ENCODE peak calls at places on chromosomes 16 and 17, in ten cellular contexts. J is K562, R is mesenchymal stem cell, E is fibroblast of mammary gland, Z is aorta, K is GM23248, Q is brain microvascular endothelial cell, F is RWPE2, S is PC-9, W is colonic mucosa. B is an unnamed sample.

GRCh38 chr16:66515543-66516171 is 34.3 kb downstream of the TK2 start:
- DNase-seq in F (no peak), Q (peak), W (no peak), S (no peak), E (peak), R (peak), J (peak), Z (peak), K (peak), B (no peak)

GRCh38 chr16:53974484-53975115 is 270.6 kb downstream of the FTO start:
- DNase-seq in F (no peak), Z (no peak), J (no peak), S (no peak), Q (no peak), R (peak), E (peak), K (peak), W (no peak), B (no peak)

GRCh38 chr17:74351552-74352210 is 10.0 kb downstream of the BTBD17 start:
- DNase-seq in Z (no peak), W (no peak), S (no peak), F (no peak), K (no peak), J (peak), R (no peak), Q (no peak), E (no peak), B (no peak)

GRCh38 chr17:75679706-75680201 is 12.6 kb downstream of the SAP30BP start:
- DNase-seq in W (peak), K (peak), Z (no peak), J (no peak), E (no peak), Q (no peak), R (peak), F (no peak), S (peak), B (no peak)

GRCh38 chr16:86961133-86961720 is 356.0 kb downstream of the C16orf95 start:
- DNase-seq in S (no peak), F (peak), E (peak), W (no peak), J (no peak), Q (peak), K (peak), Z (no peak), R (no peak), B (no peak)

GRCh38 chr17:42674755-42675347 is 1.9 kb downstream of the PLEKHH3 start:
- DNase-seq in S (no peak), R (no peak), E (no peak), Q (no peak), Z (no peak), K (no peak), J (no peak), W (no peak), F (no peak), B (no peak)

GRCh38 chr16:19173649-19174383 is 5.8 kb downstream of the SYT17 start:
- DNase-seq in R (no peak), Z (no peak), S (no peak), F (no peak), J (no peak), E (no peak), K (no peak), W (no peak), Q (no peak), B (no peak)

GRCh38 chr17:63153488-63153887 is 187.5 kb downstream of the TANC2 start:
- DNase-seq in R (no peak), S (no peak), W (no peak), Z (no peak), Q (no peak), J (no peak), K (peak), F (no peak), E (no peak), B (no peak)

GRCh38 chr16:20760346-20760745 is 3.5 kb upstream of the ACSM3 start:
- DNase-seq in J (peak), E (no peak), Q (no peak), R (no peak), Z (no peak), W (no peak), S (no peak), F (no peak), K (no peak), B (no peak)

GRCh38 chr16:20763461-20764232 is at the start of gene ACSM3:
- DNase-seq in Q (peak), F (no peak), R (peak), K (peak), Z (peak), S (peak), E (peak), W (peak), J (peak), B (no peak)

GRCh38 chr16:20765732-20766131 is 1.9 kb downstream of the ACSM3 start:
- DNase-seq in J (no peak), Z (no peak), K (no peak), R (no peak), F (no peak), S (no peak), E (no peak), W (no peak), Q (no peak), B (no peak)

GRCh38 chr16:20761175-20761574 is 2.6 kb upstream of the ACSM3 start:
- DNase-seq in S (no peak), R (no peak), Z (no peak), W (no peak), Q (no peak), E (no peak), F (no peak), K (no peak), J (no peak), B (no peak)

GRCh38 chr16:20762404-20763123 is 1.2 kb upstream of the ACSM3 start:
- DNase-seq in F (no peak), W (no peak), J (no peak), K (no peak), Z (no peak), Q (no peak), R (no peak), E (no peak), S (no peak), B (no peak)
- H3K4me3 ChIP-seq in F (no peak), W (no peak), J (no peak), K (no peak), Z (no peak), Q (no peak), R (no peak), E (no peak), S (no peak), B (no peak)

GRCh38 chr17:2405247-2405926 is 4.5 kb upstream of the MNT start:
- DNase-seq in S (peak), R (peak), Z (peak), F (no peak), W (peak), J (no peak), K (peak), E (peak), Q (peak), B (no peak)

GRCh38 chr17:2400877-2401425 is at the start of gene MNT:
- DNase-seq in E (peak), R (peak), F (peak), S (peak), K (peak), Q (peak), J (peak), Z (peak), W (peak), B (no peak)

GRCh38 chr17:2402517-2402916 is 1.7 kb upstream of the MNT start:
- DNase-seq in Z (peak), R (no peak), S (no peak), K (no peak), W (no peak), J (no peak), F (no peak), Q (no peak), E (no peak), B (no peak)

GRCh38 chr17:2401426-2402221 is 764 bp upstream of the MNT start:
- DNase-seq in F (peak), Z (peak), K (peak), S (peak), J (peak), Q (peak), R (peak), W (peak), E (peak), B (peak)

DNA sequence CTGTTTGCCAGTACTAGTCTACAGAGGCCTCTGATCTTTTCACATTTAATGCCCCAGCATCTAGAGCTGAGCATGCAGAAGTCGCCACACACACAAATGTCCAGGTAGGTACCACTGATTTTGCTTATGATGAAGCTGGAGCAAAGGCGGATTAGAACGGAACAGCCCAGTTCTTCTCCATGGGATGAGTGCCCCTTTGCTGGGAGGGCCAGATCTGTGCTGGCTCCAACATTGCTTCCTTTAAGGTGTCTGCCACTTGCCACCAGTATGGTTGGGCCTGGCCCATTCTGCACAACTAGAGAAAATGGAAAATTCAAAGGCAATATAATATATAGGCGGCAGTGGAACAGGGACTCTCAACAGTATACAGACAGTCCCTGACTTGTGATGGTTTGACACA is 2.2 kb upstream of the MNT start:
- DNase-seq in E (no peak), Z (peak), J (no peak), S (no peak), R (no peak), F (no peak), Q (no peak), K (no peak), W (no peak), B (no peak)
- H3K4me3 ChIP-seq in E (no peak), Z (no peak), J (no peak), S (no peak), R (no peak), F (no peak), Q (no peak), K (no peak), W (no peak), B (no peak)

GRCh38 chr16:57619606-57620315 is 8.7 kb upstream of the ADGRG1 start:
- DNase-seq in E (no peak), K (no peak), Q (no peak), S (peak), W (peak), R (no peak), J (no peak), Z (peak), F (peak), B (no peak)
- H3K4me3 ChIP-seq in E (no peak), K (no peak), Q (no peak), S (peak), W (peak), R (no peak), J (no peak), Z (no peak), F (peak), B (no peak)

DNA sequence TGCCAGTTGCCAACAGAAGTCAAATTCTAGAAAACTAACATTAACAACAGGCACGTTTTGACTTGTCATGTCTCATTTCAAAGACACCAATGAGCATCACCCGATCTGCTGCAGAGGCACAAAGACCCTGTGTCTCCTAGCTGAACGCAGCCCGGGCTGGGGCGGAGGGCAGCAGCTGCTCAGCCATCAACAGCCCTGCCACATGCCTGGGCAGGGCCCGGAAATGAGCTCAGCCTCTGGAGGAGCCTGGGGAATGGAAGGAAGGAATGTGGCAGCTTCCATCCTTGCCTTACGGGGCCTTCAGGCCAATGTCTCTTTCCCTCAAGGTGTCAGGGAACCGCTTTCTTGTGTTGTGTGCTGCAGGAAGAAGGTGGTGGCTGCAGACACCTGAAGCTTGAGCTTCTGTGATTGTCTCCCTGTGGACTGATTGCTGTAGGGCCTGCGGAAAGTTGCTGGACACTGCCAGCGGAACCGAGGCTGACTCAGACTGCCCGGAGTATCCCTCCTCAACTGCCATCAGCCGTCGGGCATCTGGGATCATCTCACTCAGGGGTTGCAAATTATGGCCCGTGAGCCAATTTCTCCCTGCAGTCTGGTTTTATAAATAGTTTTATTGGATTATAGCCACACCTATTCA is 7.3 kb downstream of the CDH13 start:
- DNase-seq in S (no peak), J (no peak), W (peak), Q (no peak), F (peak), R (peak), K (peak), E (no peak), Z (peak), B (no peak)
- H3K4me3 ChIP-seq in S (no peak), J (no peak), W (no peak), Q (no peak), F (no peak), R (no peak), K (no peak), E (no peak), Z (no peak), B (no peak)

GRCh38 chr17:6483507-6483906 is 39.3 kb downstream of the PIMREG start:
- DNase-seq in J (no peak), W (no peak), Q (no peak), R (no peak), F (no peak), E (no peak), K (no peak), Z (no peak), S (no peak), B (no peak)
- H3K4me3 ChIP-seq in J (no peak), W (no peak), Q (no peak), R (no peak), F (no peak), E (no peak), K (no peak), Z (no peak), S (no peak), B (no peak)

GRCh38 chr16:12802661-12803060 is 1.0 kb downstream of the CPPED1 start:
- DNase-seq in E (no peak), F (no peak), R (no peak), Z (no peak), S (no peak), W (no peak), Q (no peak), J (no peak), K (peak), B (no peak)

GRCh38 chr16:12802048-12802447 is 1.6 kb downstream of the CPPED1 start:
- DNase-seq in E (no peak), F (no peak), Q (no peak), R (no peak), J (no peak), K (no peak), S (no peak), Z (no peak), W (no peak), B (no peak)

GRCh38 chr16:12805091-12805490 is 1.4 kb upstream of the CPPED1 start:
- DNase-seq in R (no peak), W (no peak), J (no peak), E (no peak), Q (no peak), S (no peak), K (peak), Z (no peak), F (no peak), B (no peak)

GRCh38 chr16:12803203-12804093 is at the start of gene CPPED1:
- DNase-seq in F (peak), Z (peak), W (peak), J (peak), R (peak), E (peak), K (peak), S (peak), Q (peak), B (peak)

GRCh38 chr16:12804395-12804794 is 708 bp upstream of the CPPED1 start:
- DNase-seq in Z (no peak), E (no peak), Q (no peak), W (no peak), J (no peak), R (no peak), S (no peak), K (no peak), F (no peak), B (no peak)
- H3K4me3 ChIP-seq in Z (no peak), E (peak), Q (no peak), W (peak), J (no peak), R (no peak), S (peak), K (peak), F (no peak), B (peak)

GRCh38 chr17:18319604-18320256 is 4.6 kb downstream of the SMCR8 start:
- DNase-seq in W (no peak), F (no peak), Q (peak), E (peak), K (peak), Z (no peak), R (peak), J (no peak), S (no peak), B (peak)
- H3K4me3 ChIP-seq in W (no peak), F (no peak), Q (no peak), E (no peak), K (peak), Z (no peak), R (no peak), J (no peak), S (no peak), B (no peak)

GRCh38 chr17:49843774-49844350 is 4.0 kb downstream of the TAC4 start:
- DNase-seq in J (peak), K (no peak), R (no peak), Z (peak), F (no peak), S (no peak), Q (no peak), W (peak), E (peak), B (no peak)
- H3K4me3 ChIP-seq in J (no peak), K (no peak), R (no peak), Z (no peak), F (no peak), S (no peak), Q (no peak), W (no peak), E (no peak), B (no peak)

B was measured in AG04449.